ENCODE peak calls at places on chromosomes 6 and 20, in ten cellular contexts. Q is putamen; U is activated CD8-positive, alpha-beta memory T cell treated with anti-CD3 and anti-CD28 coated beads for 4 hours; M is SK-N-SH; Z is sigmoid colon; O is GM20000; P is brain pericyte; N is AG10803; S is WERI-Rb-1; V is 8988T. R is an unnamed sample.

GRCh38 chr20:63498950-63499332 is at the start of gene EEF1A2:
- DNase-seq in Q (peak; percentile 45), U (no peak), M (peak; percentile 87), Z (peak; percentile 58), O (peak; percentile 76), P (no peak), N (no peak), S (peak; percentile 77), V (peak; percentile 93), R (peak; percentile 56)

GRCh38 chr6:69820438-69820837 is 23.6 kb upstream of the LMBRD1 start:
- DNase-seq in Q (no peak), U (no peak), M (no peak), Z (no peak), O (no peak), P (no peak), N (no peak), S (no peak), V (no peak), R (no peak)

GRCh38 chr20:11080010-11080409 is 406.2 kb upstream of the JAG1 start:
- DNase-seq in Q (no peak), U (no peak), M (no peak), Z (no peak), O (no peak), P (no peak), N (no peak), S (no peak), V (no peak), R (no peak)

GRCh38 chr20:23047738-23048214 is 1.7 kb downstream of the THBD start:
- DNase-seq in Q (no peak), U (no peak), M (no peak), Z (no peak), O (no peak), P (no peak), N (no peak), S (no peak), V (peak; percentile 44), R (no peak)

GRCh38 chr6:169008641-169009040 is 245.0 kb downstream of the THBS2 start:
- DNase-seq in Q (peak; percentile 32), U (no peak), M (no peak), Z (no peak), O (no peak), P (no peak), N (no peak), S (no peak), V (no peak), R (no peak)

GRCh38 chr6:14943116-14943515 is 302.8 kb upstream of the JARID2 start:
- DNase-seq in Q (no peak), U (no peak), M (no peak), Z (no peak), O (no peak), P (no peak), N (no peak), S (no peak), V (no peak), R (no peak)

GRCh38 chr6:119210596-119210995 is 132.1 kb upstream of the FAM184A start:
- DNase-seq in Q (no peak), U (no peak), M (no peak), Z (no peak), O (no peak), P (no peak), N (no peak), S (no peak), V (no peak), R (no peak)

GRCh38 chr20:34512955-34513419 is 3.2 kb upstream of the DYNLRB1 start:
- DNase-seq in Q (no peak), U (no peak), M (no peak), Z (no peak), O (no peak), P (no peak), N (no peak), S (no peak), V (no peak), R (no peak)

GRCh38 chr6:54299542-54300269 is 8.5 kb upstream of the TINAG start:
- DNase-seq in Q (no peak), U (no peak), M (no peak), Z (no peak), O (no peak), P (no peak), N (peak; percentile 83), S (no peak), V (no peak), R (no peak)

GRCh38 chr6:127299522-127300240 is 33.0 kb downstream of the RNF146 start:
- DNase-seq in Q (no peak), U (no peak), M (no peak), Z (no peak), O (no peak), P (no peak), N (peak; percentile 30), S (no peak), V (no peak), R (no peak)

GRCh38 chr6:134936927-134937326 is 13.0 kb downstream of the ALDH8A1 start:
- DNase-seq in Q (no peak), U (no peak), M (no peak), Z (no peak), O (no peak), P (no peak), N (peak; percentile 92), S (no peak), V (no peak), R (no peak)

GRCh38 chr20:57429579-57430202 is 38.5 kb downstream of the RBM38 start:
- DNase-seq in Q (no peak), U (no peak), M (no peak), Z (no peak), O (no peak), P (no peak), N (no peak), S (no peak), V (no peak), R (no peak)

GRCh38 chr6:133241088-133241900 is at the start of gene EYA4:
- DNase-seq in Q (peak; percentile 18), U (no peak), M (peak; percentile 51), Z (peak; percentile 58), O (no peak), P (no peak), N (no peak), S (no peak), V (no peak), R (no peak)

GRCh38 chr6:138682722-138683521 is 90.6 kb upstream of the CCDC28A start:
- DNase-seq in Q (no peak), U (no peak), M (no peak), Z (no peak), O (no peak), P (peak; percentile 39), N (peak; percentile 31), S (peak; percentile 38), V (no peak), R (peak; percentile 0)

GRCh38 chr6:38396209-38396608 is 243.5 kb downstream of the BTBD9 start:
- DNase-seq in Q (no peak), U (no peak), M (no peak), Z (no peak), O (no peak), P (no peak), N (no peak), S (no peak), V (no peak), R (no peak)

GRCh38 chr20:64232794-64233193 is 22.8 kb upstream of the PCMTD2 start:
- DNase-seq in Q (no peak), U (no peak), M (no peak), Z (no peak), O (no peak), P (no peak), N (no peak), S (no peak), V (no peak), R (no peak)

GRCh38 chr20:38941726-38942389 is 15.6 kb downstream of the FAM83D start:
- DNase-seq in Q (no peak), U (no peak), M (no peak), Z (peak; percentile 12), O (no peak), P (no peak), N (no peak), S (no peak), V (no peak), R (no peak)

GRCh38 chr20:36777152-36777551 is 3.6 kb upstream of the DSN1 start:
- DNase-seq in Q (no peak), U (no peak), M (no peak), Z (no peak), O (no peak), P (no peak), N (no peak), S (no peak), V (no peak), R (no peak)